ENCODE peak calls at places on chromosomes 12 and 14, in nine cellular contexts. L, F, A, T, J, M, V, B and G are unnamed samples.

GRCh38 chr12:53217049-53217929 is 10.2 kb upstream of the ITGB7 start:
- DNase-seq in T (no peak), F (no peak), M (no peak), B (no peak), L (no peak), J (no peak), A (no peak), V (peak), G (no peak)

GRCh38 chr12:95942106-95942531 is 295 bp downstream of the CCDC38 start:
- DNase-seq in T (no peak), L (no peak), A (no peak), B (no peak), F (peak), J (peak), V (peak), M (no peak), G (no peak)

GRCh38 chr12:14868916-14869315 is 16.7 kb downstream of the MGP start:
- DNase-seq in B (no peak), V (no peak), L (no peak), J (no peak), F (no peak), M (no peak), A (no peak), T (no peak), G (no peak)

GRCh38 chr14:33897878-33898535 is 52.9 kb downstream of the EGLN3 start:
- DNase-seq in A (no peak), V (no peak), L (no peak), M (no peak), J (peak), T (no peak), F (no peak), B (no peak), G (no peak)

GRCh38 chr14:64717870-64718269 is 13.6 kb downstream of the PLEKHG3 start:
- DNase-seq in T (no peak), J (peak), A (no peak), L (no peak), M (no peak), B (no peak), F (no peak), V (no peak), G (no peak)

GRCh38 chr12:11482955-11483354 is 87.6 kb upstream of the PRB2 start:
- DNase-seq in B (no peak), L (no peak), V (peak), A (no peak), M (no peak), T (peak), F (no peak), J (no peak), G (no peak)

GRCh38 chr12:110846615-110847566 is at the start of gene CCDC63:
- DNase-seq in J (no peak), B (no peak), L (no peak), F (peak), T (no peak), V (peak), A (peak), M (peak), G (peak)

GRCh38 chr14:20469890-20470858 is 968 bp downstream of the PNP start:
- DNase-seq in J (peak), L (peak), V (peak), A (no peak), M (no peak), T (no peak), F (peak), B (peak), G (peak)

GRCh38 chr12:53233671-53234091 is 1.7 kb upstream of the RARG start:
- DNase-seq in V (peak), L (no peak), F (no peak), B (no peak), T (no peak), J (no peak), A (no peak), M (no peak), G (no peak)

GRCh38 chr12:98058838-98059237 is 456.6 kb upstream of the TMPO start:
- DNase-seq in F (no peak), M (no peak), J (peak), L (no peak), A (no peak), V (no peak), T (no peak), B (no peak), G (no peak)

GRCh38 chr14:92570863-92571262 is 57.3 kb downstream of the RIN3 start:
- DNase-seq in M (no peak), T (no peak), L (no peak), J (no peak), B (no peak), V (no peak), F (no peak), A (no peak), G (no peak)

GRCh38 chr14:50447491-50447890 is 50.8 kb upstream of the CDKL1 start:
- DNase-seq in L (no peak), J (no peak), V (peak), M (no peak), B (no peak), A (no peak), F (no peak), T (peak), G (no peak)

GRCh38 chr12:32535260-32535999 is 136.1 kb downstream of the FGD4 start:
- DNase-seq in T (no peak), A (no peak), J (peak), F (no peak), V (peak), B (no peak), M (peak), L (no peak), G (peak)

GRCh38 chr14:51368721-51369163 is 128.7 kb downstream of the TMX1 start:
- DNase-seq in T (peak), L (no peak), F (no peak), A (no peak), B (no peak), J (peak), V (peak), M (no peak), G (no peak)

GRCh38 chr14:61568572-61569011 is 126.7 kb upstream of the HIF1A start:
- DNase-seq in J (peak), V (no peak), B (no peak), T (no peak), A (no peak), F (peak), L (peak), M (no peak), G (peak)

GRCh38 chr12:11795192-11795909 is 145.9 kb downstream of the ETV6 start:
- DNase-seq in M (no peak), F (no peak), L (no peak), T (no peak), J (no peak), B (no peak), V (no peak), A (no peak), G (no peak)

GRCh38 chr14:58907803-58908202 is 270.0 kb downstream of the DACT1 start:
- DNase-seq in F (no peak), B (no peak), V (no peak), A (no peak), T (no peak), L (no peak), J (no peak), M (no peak), G (no peak)

GRCh38 chr14:65456247-65456646 is 43.7 kb downstream of the FUT8 start:
- DNase-seq in J (no peak), V (no peak), F (no peak), B (no peak), T (no peak), M (no peak), A (no peak), L (no peak), G (no peak)

GRCh38 chr14:57209561-57209960 is 59.1 kb downstream of the EXOC5 start:
- DNase-seq in F (no peak), M (peak), A (no peak), L (no peak), V (peak), J (no peak), T (peak), B (no peak), G (no peak)

GRCh38 chr14:33699300-33699699 is 251.6 kb downstream of the EGLN3 start:
- DNase-seq in A (no peak), M (no peak), B (no peak), J (peak), F (no peak), V (no peak), L (no peak), T (no peak), G (no peak)

GRCh38 chr12:1583421-1584078 is 10.8 kb downstream of the FBXL14 start:
- DNase-seq in F (peak), B (peak), T (peak), A (no peak), M (peak), J (peak), V (peak), L (peak), G (peak)

GRCh38 chr14:69360438-69361108 is 37.5 kb downstream of the ERH start:
- DNase-seq in A (no peak), T (no peak), B (no peak), F (no peak), V (no peak), J (no peak), L (no peak), M (no peak), G (no peak)

GRCh38 chr12:55965941-55966407 is at the start of gene PMEL:
- DNase-seq in M (peak), T (no peak), F (no peak), L (no peak), V (no peak), A (no peak), J (no peak), B (no peak), G (no peak)

GRCh38 chr12:104457746-104458644 is 1.2 kb downstream of the CHST11 start:
- DNase-seq in L (peak), B (peak), J (no peak), F (peak), T (no peak), M (peak), V (peak), A (no peak), G (peak)

GRCh38 chr12:52164624-52165023 is 27.2 kb downstream of the KRT80 start:
- DNase-seq in T (no peak), J (no peak), M (no peak), A (no peak), F (no peak), L (no peak), V (no peak), B (no peak), G (no peak)

GRCh38 chr12:121227294-121227693 is 17.4 kb downstream of the P2RX4 start:
- DNase-seq in A (no peak), F (no peak), T (no peak), L (no peak), J (no peak), V (no peak), M (no peak), B (no peak), G (no peak)